ENCODE peak calls at places on chromosomes 5 and 9, in eight cellular contexts. M is transverse colon; X is RCC 7860; U is NCI-H774; A is amniotic stem cell; Q is GF-D8; L is smooth muscle cell of the brain vasculature; K is activated T-helper 2 cell treated with anti-CD3 and anti-CD28 coated beads, Interferon-gamma antibody, Interleukin-2, Interleukin-4, amounts not matched to agents 10 μg/mL and 5 μg/mL and 100 μg/mL, durations not matched to agents 14 hours and 24 hours and 36 hours. W is an unnamed sample.

GRCh38 chr9:115058684-115059315 is 59.2 kb downstream of the TNC start:
- DNase-seq in U (no peak), M (no peak), Q (no peak), L (no peak), A (peak), K (no peak), X (no peak), W (no peak)

GRCh38 chr9:127954831-127955293 is 17.2 kb upstream of the DPM2 start:
- DNase-seq in K (no peak), M (no peak), X (no peak), U (no peak), A (no peak), Q (no peak), L (no peak), W (no peak)

GRCh38 chr5:115432691-115433090 is 111.9 kb downstream of the FEM1C start:
- DNase-seq in L (no peak), K (no peak), U (peak), Q (no peak), A (no peak), M (no peak), X (no peak), W (no peak)

GRCh38 chr5:67842806-67843205 is 372.8 kb upstream of the PIK3R1 start:
- DNase-seq in L (peak), U (no peak), X (no peak), Q (no peak), A (no peak), K (no peak), M (no peak), W (no peak)

GRCh38 chr9:20832775-20833174 is 148.7 kb downstream of the FOCAD start:
- DNase-seq in M (no peak), U (no peak), Q (no peak), A (no peak), X (no peak), L (no peak), K (no peak), W (no peak)

GRCh38 chr9:113690055-113690740 is 185.9 kb upstream of the ZNF618 start:
- DNase-seq in X (no peak), M (no peak), U (no peak), Q (no peak), K (no peak), A (no peak), L (peak), W (no peak)

GRCh38 chr5:73152411-73153388 is 20.3 kb upstream of the TMEM174 start:
- DNase-seq in K (no peak), X (no peak), L (no peak), Q (no peak), U (no peak), M (no peak), A (no peak), W (no peak)

GRCh38 chr9:121658591-121658990 is 7.2 kb downstream of the DAB2IP start:
- DNase-seq in U (no peak), M (no peak), Q (no peak), A (no peak), X (no peak), L (no peak), K (no peak), W (no peak)

GRCh38 chr5:88551724-88552345 is 283.2 kb upstream of the TMEM161B start:
- DNase-seq in L (no peak), K (no peak), Q (no peak), M (no peak), A (no peak), U (no peak), X (no peak), W (no peak)